ENCODE peak calls at places on chromosomes 12 and 14, in seven cellular contexts. D is H1, Q is IMR-90, M is neuronal stem cell, F is mesendoderm, O is mesenchymal stem cell, G is trophoblast cell. W is an unnamed sample.

GRCh38 chr12:71164877-71165197 is 7.0 kb upstream of the TSPAN8 start:
- DNase-seq in F (no peak), G (no peak), O (no peak), Q (no peak), D (no peak), M (no peak), W (no peak)

GRCh38 chr14:60303745-60304144 is 54.7 kb downstream of the PPM1A start:
- DNase-seq in F (no peak), M (no peak), Q (no peak), G (no peak), O (no peak), D (no peak), W (no peak)

GRCh38 chr12:110367209-110367864 is 36.2 kb downstream of the ANAPC7 start:
- DNase-seq in O (peak; percentile 93), M (no peak), Q (peak; percentile 40), D (no peak), G (no peak), F (no peak), W (no peak)

GRCh38 chr12:121916719-121917118 is 1.7 kb upstream of the CFAP251 start:
- DNase-seq in Q (peak; percentile 67), G (peak; percentile 43), F (no peak), M (no peak), O (peak; percentile 51), D (no peak), W (peak; percentile 82)

GRCh38 chr14:22692194-22692593 is 48.0 kb upstream of the OR6J1 start:
- DNase-seq in O (no peak), D (no peak), G (no peak), M (no peak), F (no peak), Q (no peak), W (no peak)

GRCh38 chr12:58915634-58916033 is 4.7 kb downstream of the LRIG3 start:
- DNase-seq in O (peak; percentile 71), D (no peak), M (no peak), F (no peak), G (no peak), Q (peak; percentile 71), W (no peak)

GRCh38 chr14:37246427-37246829 is 48.7 kb downstream of the MIPOL1 start:
- DNase-seq in M (peak; percentile 35), F (peak; percentile 46), O (peak; percentile 62), G (peak; percentile 68), D (no peak), Q (peak; percentile 63), W (no peak)

GRCh38 chr14:41604793-41605534 is 1.7 kb upstream of the LRFN5 start:
- DNase-seq in D (no peak), M (peak; percentile 81), F (peak; percentile 97), O (peak; percentile 92), G (peak; percentile 19), Q (peak; percentile 86), W (peak; percentile 79)

GRCh38 chr14:97380539-97380941 is 583.4 kb downstream of the VRK1 start:
- DNase-seq in F (peak; percentile 36), M (no peak), D (no peak), G (peak; percentile 57), O (no peak), Q (no peak), W (no peak)

GRCh38 chr14:105410642-105411016 is 9.0 kb upstream of the MTA1 start:
- DNase-seq in F (no peak), Q (no peak), O (no peak), G (no peak), D (no peak), M (no peak), W (no peak)

GRCh38 chr12:65170245-65170881 is 980 bp downstream of the LEMD3 start:
- DNase-seq in Q (peak; percentile 38), O (peak; percentile 69), M (peak; percentile 54), G (peak; percentile 66), D (peak; percentile 71), F (peak; percentile 90), W (peak; percentile 67)

GRCh38 chr12:53596920-53597363 is 29.2 kb downstream of the ATF7 start:
- DNase-seq in M (no peak), F (peak; percentile 9), G (no peak), O (peak; percentile 68), D (no peak), Q (peak; percentile 59), W (no peak)

GRCh38 chr12:81896771-81897170 is 137.6 kb upstream of the PPFIA2 start:
- DNase-seq in O (peak; percentile 24), F (peak; percentile 72), M (no peak), G (no peak), Q (no peak), D (no peak), W (peak; percentile 36)

GRCh38 chr14:102490456-102490855 is 19.1 kb downstream of the ANKRD9 start:
- DNase-seq in Q (no peak), D (no peak), O (no peak), M (no peak), G (no peak), F (no peak), W (no peak)

GRCh38 chr14:104436741-104437701 is 142.5 kb upstream of the C14orf180 start:
- DNase-seq in D (peak; percentile 43), O (no peak), Q (no peak), G (no peak), M (no peak), F (no peak), W (peak; percentile 34)

GRCh38 chr12:88362439-88362838 is 217.8 kb downstream of the KITLG start:
- DNase-seq in M (no peak), F (no peak), O (no peak), D (no peak), Q (peak; percentile 23), G (no peak), W (no peak)

GRCh38 chr14:88749139-88749538 is 43.6 kb downstream of the EML5 start:
- DNase-seq in O (no peak), Q (peak; percentile 23), D (no peak), F (no peak), M (no peak), G (peak; percentile 18), W (no peak)

GRCh38 chr12:99005601-99006000 is 360.5 kb downstream of the APAF1 start:
- DNase-seq in G (no peak), O (no peak), M (no peak), Q (no peak), F (no peak), D (no peak), W (no peak)

GRCh38 chr14:38442208-38442607 is 186.3 kb upstream of the CLEC14A start:
- DNase-seq in D (no peak), O (no peak), F (peak; percentile 36), M (no peak), G (no peak), Q (no peak), W (no peak)

DNA sequence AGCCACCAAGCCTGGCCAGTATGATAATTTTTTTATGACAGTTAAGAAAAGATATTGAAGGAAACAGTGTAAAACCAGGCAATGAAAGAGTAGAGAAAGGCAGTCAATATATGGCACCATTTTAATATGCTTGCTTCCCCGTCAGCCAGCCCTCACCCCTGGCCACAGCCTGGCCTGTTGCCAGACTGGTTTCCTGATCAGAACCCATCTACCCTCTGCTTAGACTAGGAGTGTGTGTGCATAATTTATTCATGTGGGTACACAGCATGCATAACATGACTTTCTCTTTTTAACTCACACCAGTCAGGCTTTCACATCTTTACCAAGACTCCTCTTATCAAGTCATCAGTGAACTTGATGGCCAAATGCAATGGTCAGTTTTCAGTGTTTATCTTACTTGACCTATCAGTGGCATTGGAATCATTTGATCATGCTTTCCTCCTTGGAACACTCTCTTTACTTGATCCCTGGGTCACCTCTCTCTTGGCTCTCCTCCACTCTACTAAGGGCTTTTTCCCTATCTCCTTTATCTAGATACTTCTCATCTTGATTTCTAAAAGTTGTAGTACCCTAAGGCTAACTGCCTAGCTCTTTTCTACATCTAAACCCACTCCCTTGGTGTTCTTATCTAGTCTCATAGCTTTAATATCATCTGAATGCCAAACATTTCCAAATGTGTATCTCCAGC is 10.0 kb upstream of the GPR19 start:
- DNase-seq in F (peak; percentile 5), D (no peak), Q (no peak), O (no peak), G (peak; percentile 94), M (no peak), W (no peak)
- H3K79me1 ChIP-seq in F (no peaks in the 10 kb centered on the region), D (no peaks in the 10 kb centered on the region), Q (no peaks in the 10 kb centered on the region), O (no peaks in the 10 kb centered on the region), G (no peaks in the 10 kb centered on the region), M (no peaks in the 10 kb centered on the region), W (no peaks in the 10 kb centered on the region)

DNA sequence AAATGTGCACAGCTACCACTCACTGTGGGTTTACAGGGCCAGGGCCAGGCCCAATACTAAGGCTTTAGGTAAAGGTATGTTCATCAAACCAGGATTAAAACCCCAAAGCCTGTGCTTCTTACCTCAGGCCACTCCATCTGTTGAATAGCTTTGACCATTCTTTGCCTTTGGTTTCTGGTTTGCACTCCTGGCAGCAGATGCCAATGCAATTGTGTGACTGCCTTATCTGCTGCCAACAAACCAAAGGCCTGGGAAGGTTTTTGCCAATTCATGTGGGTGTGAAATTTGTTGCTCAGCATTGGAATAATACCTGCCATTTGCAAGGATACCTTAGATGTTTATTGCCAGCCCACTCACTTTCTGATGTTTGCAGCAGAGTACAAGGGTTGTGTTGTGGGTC is 221.6 kb downstream of the C12orf75 start:
- DNase-seq in D (no peak), Q (no peak), M (no peak), O (no peak), G (no peak), F (no peak), W (no peak)
- H3K79me1 ChIP-seq in D (no peaks in the 10 kb centered on the region), Q (no peaks in the 10 kb centered on the region), M (no peaks in the 10 kb centered on the region), O (no peaks in the 10 kb centered on the region), G (peaks cover 1% of the 10 kb centered on the region), F (no peaks in the 10 kb centered on the region), W (no peaks in the 10 kb centered on the region)

GRCh38 chr14:52339262-52339661 is 25.1 kb downstream of the PTGER2 start:
- DNase-seq in F (no peak), M (no peak), O (no peak), D (no peak), G (no peak), Q (no peak), W (no peak)
- H3K79me1 ChIP-seq in F (no peaks in the 10 kb centered on the region), M (no peaks in the 10 kb centered on the region), O (no peaks in the 10 kb centered on the region), D (no peaks in the 10 kb centered on the region), G (no peaks in the 10 kb centered on the region), Q (no peaks in the 10 kb centered on the region), W (no peaks in the 10 kb centered on the region)

GRCh38 chr14:68469208-68469713 is 323.6 kb downstream of the ZFP36L1 start:
- DNase-seq in O (no peak), G (no peak), F (no peak), M (no peak), Q (no peak), D (no peak), W (no peak)

GRCh38 chr14:68471029-68471963 is 321.6 kb downstream of the ZFP36L1 start:
- DNase-seq in O (no peak), D (peak; percentile 52), F (no peak), M (peak; percentile 55), G (no peak), Q (no peak), W (peak; percentile 76)

GRCh38 chr14:68468437-68469207 is 324.2 kb downstream of the ZFP36L1 start:
- DNase-seq in F (no peak), M (no peak), G (peak; percentile 95), Q (no peak), O (peak; percentile 70), D (no peak), W (no peak)

GRCh38 chr14:68471964-68472508 is 320.8 kb downstream of the ZFP36L1 start:
- DNase-seq in O (no peak), G (no peak), F (no peak), Q (no peak), D (peak; percentile 49), M (no peak), W (no peak)

DNA sequence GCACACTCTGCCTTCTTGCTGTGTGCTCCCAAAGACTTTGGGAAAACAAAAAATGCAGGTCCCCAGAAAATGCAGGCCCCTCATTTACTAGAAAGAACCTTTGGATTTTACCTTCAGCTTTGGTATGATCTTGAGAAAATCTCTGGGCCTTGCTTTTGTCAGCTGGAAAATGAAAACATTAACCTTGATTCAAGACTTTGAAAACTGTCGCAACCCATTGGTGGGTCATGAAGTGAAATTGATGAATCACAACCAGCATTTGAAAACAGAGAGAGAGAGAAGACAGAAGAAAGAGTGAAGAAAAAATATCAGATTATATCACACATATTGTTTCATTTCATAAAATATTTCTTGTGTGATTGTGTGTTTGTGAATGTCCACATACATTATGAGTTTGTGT is 322.5 kb downstream of the ZFP36L1 start:
- DNase-seq in Q (no peak), M (no peak), D (no peak), F (no peak), O (no peak), G (peak; percentile 34), W (no peak)
- H3K79me1 ChIP-seq in Q (no peaks in the 10 kb centered on the region), M (no peaks in the 10 kb centered on the region), D (no peaks in the 10 kb centered on the region), F (no peaks in the 10 kb centered on the region), O (no peaks in the 10 kb centered on the region), G (peaks cover 32% of the 10 kb centered on the region), W (no peaks in the 10 kb centered on the region)